ENCODE peak calls at places on chromosomes 7 and 10, in seven cellular contexts. Y is heart right ventricle, X is AG10803, B is ascending aorta, K is WTC11, I is neural progenitor cell, A is RWPE1. W is an unnamed sample.

GRCh38 chr7:22447759-22448158 is 52.2 kb downstream of the STEAP1B start:
- DNase-seq in K (no peak), Y (no peak), X (no peak), B (no peak), A (no peak), I (no peak), W (no peak)

GRCh38 chr10:125023862-125024495 is 82.1 kb downstream of the ZRANB1 start:
- DNase-seq in I (no peak), B (no peak), Y (peak), X (peak), A (no peak), K (no peak), W (no peak)

GRCh38 chr10:33412261-33413092 is 78.0 kb upstream of the NRP1 start:
- DNase-seq in B (no peak), K (no peak), I (no peak), A (peak), X (peak), Y (no peak), W (peak)

GRCh38 chr7:157299613-157300405 is 37.0 kb upstream of the DNAJB6 start:
- DNase-seq in B (no peak), I (no peak), A (peak), K (peak), X (peak), Y (no peak), W (peak)

GRCh38 chr10:112811741-112812551 is 138.1 kb upstream of the TCF7L2 start:
- DNase-seq in I (peak), Y (no peak), B (peak), X (peak), A (peak), K (peak), W (peak)

GRCh38 chr10:65861249-65861648 is 1064.6 kb upstream of the LRRTM3 start:
- DNase-seq in X (no peak), B (no peak), K (no peak), A (peak), Y (no peak), I (no peak), W (peak)

GRCh38 chr10:5645944-5646617 is 20.3 kb downstream of the ASB13 start:
- DNase-seq in Y (no peak), I (no peak), K (no peak), A (no peak), B (no peak), X (no peak), W (no peak)

GRCh38 chr10:3226960-3227724 is 54.6 kb upstream of the PITRM1 start:
- DNase-seq in A (peak), K (no peak), I (no peak), B (no peak), X (peak), Y (no peak), W (peak)

GRCh38 chr7:151271699-151272355 is 23.3 kb upstream of the SMARCD3 start:
- DNase-seq in Y (no peak), B (no peak), I (no peak), A (no peak), K (no peak), X (peak), W (peak)

GRCh38 chr7:91164948-91165845 is 99.0 kb upstream of the FZD1 start:
- DNase-seq in X (peak), K (no peak), Y (no peak), B (no peak), I (no peak), A (peak), W (peak)

DNA sequence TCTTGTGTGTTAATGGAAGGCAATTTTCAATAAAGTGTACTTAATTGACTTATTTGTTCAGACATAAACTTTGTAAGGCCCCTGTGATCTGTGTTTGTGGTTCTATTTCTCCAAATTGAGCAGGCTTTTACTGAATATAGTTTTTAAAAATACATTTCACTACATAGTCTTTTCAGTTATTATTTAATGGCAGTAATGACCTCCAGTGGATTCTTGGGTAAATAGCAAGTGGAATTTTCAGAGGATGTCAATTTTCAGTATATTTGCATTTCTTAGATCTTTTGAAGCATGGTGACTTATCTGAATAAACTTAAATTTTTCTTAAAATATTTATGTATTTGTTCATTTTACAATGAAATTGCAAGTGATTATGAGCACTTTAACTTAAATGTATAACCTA is 203.1 kb upstream of the PCLO start:
- DNase-seq in A (no peak), B (no peak), K (no peak), I (no peak), Y (no peak), X (no peak), W (no peak)
- TF ChIP-seq CTCF in A (peak), B (no peak), K (no peak), I (peak), Y (no peak), X (peak), W (no peak)

DNA sequence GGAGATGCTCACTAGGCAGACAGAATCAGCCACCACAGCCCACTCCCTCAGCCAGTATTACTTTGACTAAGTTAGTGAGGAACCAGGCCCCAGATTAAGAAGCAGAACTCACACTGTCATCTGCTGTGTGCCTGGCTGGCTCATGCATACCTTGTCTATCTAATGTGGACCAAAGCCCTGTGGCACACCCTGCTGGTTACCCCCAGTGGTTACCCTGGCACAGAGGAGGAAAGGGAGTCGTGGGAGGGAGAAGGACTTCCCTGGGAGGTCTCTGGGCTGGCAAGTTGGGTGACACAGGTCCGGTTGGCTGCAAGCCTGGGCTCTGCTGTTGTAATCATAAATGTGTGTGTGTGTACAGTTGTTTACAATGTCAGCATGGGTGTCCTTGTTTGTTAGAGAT is 7.5 kb upstream of the SH2D4B start:
- DNase-seq in A (peak), B (no peak), I (no peak), Y (no peak), X (peak), K (no peak), W (peak)
- TF ChIP-seq CTCF in A (no peak), B (no peak), I (peak), Y (no peak), X (peak), K (no peak), W (no peak)

GRCh38 chr10:72333111-72334012 is 21.4 kb downstream of the DNAJB12 start:
- DNase-seq in Y (no peak), X (no peak), B (no peak), K (no peak), A (no peak), I (no peak), W (peak)

GRCh38 chr10:72335394-72336258 is 19.1 kb downstream of the DNAJB12 start:
- DNase-seq in X (no peak), Y (peak), B (no peak), K (no peak), A (no peak), I (no peak), W (peak)

GRCh38 chr10:72334196-72334831 is 20.4 kb downstream of the DNAJB12 start:
- DNase-seq in X (no peak), B (no peak), A (no peak), Y (no peak), K (no peak), I (peak), W (peak)

GRCh38 chr10:72336259-72337038 is 18.3 kb downstream of the DNAJB12 start:
- DNase-seq in A (no peak), B (no peak), X (no peak), I (no peak), K (no peak), Y (no peak), W (peak)

GRCh38 chr10:72334832-72335393 is 19.8 kb downstream of the DNAJB12 start:
- DNase-seq in B (peak), Y (peak), A (peak), X (peak), I (no peak), K (no peak), W (peak)
- TF ChIP-seq CTCF in B (no peak), Y (no peak), A (peak), X (no peak), I (no peak), K (no peak), W (no peak)

GRCh38 chr10:110221721-110222261 is 14.4 kb downstream of the MXI1 start:
- DNase-seq in A (peak), X (peak), I (peak), B (peak), K (peak), Y (peak), W (peak)
- TF ChIP-seq CTCF in A (peak), X (peak), I (peak), B (no peak), K (no peak), Y (no peak), W (no peak)